ENCODE peak calls at places on chromosomes 13 and 19, in six cellular contexts. L, V, F, H, C and P are unnamed samples.
A peak's percentile ranks its signal among the peaks of the same experiment; 100 is the strongest.

GRCh38 chr19:4181053-4181508 is 1.3 kb downstream of the SIRT6 start:
- DNase-seq in F (peak; percentile 73), H (no peak), L (no peak), C (no peak), V (no peak), P (no peak)

GRCh38 chr19:1591421-1592022 is 1.1 kb downstream of the MBD3 start:
- DNase-seq in C (no peak), F (no peak), L (peak; percentile 57), V (no peak), H (no peak), P (no peak)

GRCh38 chr13:77507931-77508776 is 27.4 kb upstream of the SCEL start:
- DNase-seq in C (no peak), F (no peak), V (no peak), H (peak; percentile 42), L (no peak), P (no peak)

GRCh38 chr13:48178126-48178525 is 54.9 kb upstream of the ITM2B start:
- DNase-seq in F (no peak), C (no peak), H (no peak), L (no peak), V (no peak), P (no peak)

GRCh38 chr19:534088-534487 is 2.5 kb downstream of the CDC34 start:
- DNase-seq in C (no peak), H (no peak), F (no peak), V (no peak), L (no peak), P (no peak)

GRCh38 chr13:25214371-25215252 is 42.5 kb upstream of the AMER2 start:
- DNase-seq in F (no peak), L (no peak), C (no peak), H (no peak), V (no peak), P (no peak)

GRCh38 chr19:17302391-17303166 is 646 bp downstream of the ABHD8 start:
- DNase-seq in F (no peak), H (no peak), L (no peak), V (no peak), C (no peak), P (no peak)

GRCh38 chr19:1017115-1017905 is 3.6 kb downstream of the TMEM259 start:
- DNase-seq in V (no peak), L (no peak), C (no peak), H (no peak), F (peak; percentile 77), P (no peak)

DNA sequence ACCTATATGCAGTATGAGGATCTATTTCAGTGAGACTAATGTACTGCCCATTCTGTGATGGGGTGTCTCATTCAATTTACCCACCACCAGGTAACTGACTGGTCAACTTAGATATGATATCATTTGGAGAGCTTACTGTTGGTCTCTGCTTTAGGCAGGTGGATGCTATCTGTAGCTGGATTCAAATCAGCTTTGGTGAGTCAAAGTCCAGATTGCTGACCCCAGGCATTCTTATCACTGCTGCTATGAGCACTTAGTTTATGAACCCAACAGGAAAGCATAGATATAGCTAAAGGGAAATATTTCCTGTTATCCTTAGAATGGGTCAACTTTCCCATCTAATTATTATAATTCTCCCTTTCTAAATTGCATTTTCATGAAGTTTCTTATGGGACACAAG is 1295.2 kb upstream of the SPRY2 start:
- DNase-seq in L (no peak), H (no peak), V (no peak), C (no peak), F (no peak), P (no peak)
- H3K4me3 ChIP-seq in L (no peak overlapping the region), H (no peak overlapping the region), V (no peak overlapping the region), C (no peak overlapping the region), F (no peak overlapping the region), P (no peak overlapping the region)

GRCh38 chr19:37979547-37980082 is 72.6 kb downstream of the SIPA1L3 start:
- DNase-seq in H (no peak), F (no peak), V (peak; percentile 60), L (peak; percentile 28), C (peak; percentile 69), P (no peak)
- TF ChIP-seq CTCF in H (no peak), F (no peak), V (no peak), L (no peak), C (no peak), P (no peak)

GRCh38 chr19:23287620-23288019 is 37.4 kb upstream of the ZNF724 start:
- DNase-seq in V (no peak), L (no peak), C (no peak), H (no peak), F (no peak), P (no peak)
- TF ChIP-seq SIN3A in V (no peak), L (no peak), C (no peak), H (no peak), F (no peak), P (no peak)

GRCh38 chr19:28012361-28012760 is 1200.6 kb downstream of the UQCRFS1 start:
- DNase-seq in C (no peak), V (no peak), L (peak; percentile 3), F (peak; percentile 22), H (no peak), P (no peak)
- H3K4me3 ChIP-seq in C (no peak overlapping the region), V (no peak overlapping the region), L (no peak overlapping the region), F (no peak overlapping the region), H (no peak overlapping the region), P (no peak overlapping the region)

DNA sequence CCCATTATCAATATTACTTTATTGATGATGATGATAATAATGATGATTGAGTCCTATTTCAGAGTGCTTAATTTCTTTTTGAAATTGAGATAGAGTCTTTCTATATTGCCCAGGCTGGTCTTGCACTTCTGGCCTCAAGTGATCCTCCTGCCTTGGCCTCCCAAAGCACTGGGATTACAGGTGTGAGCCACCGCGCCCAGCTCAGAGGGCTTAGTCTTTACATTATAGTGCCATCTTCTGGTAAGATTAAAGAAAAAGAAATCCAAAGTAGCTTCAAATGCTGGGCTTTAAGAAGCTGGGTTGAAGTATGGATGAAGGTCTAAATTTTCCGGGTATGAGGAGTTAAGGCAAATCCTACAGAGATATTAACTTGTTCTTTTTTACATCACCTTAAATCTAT is 3.4 kb upstream of the ZNF333 start:
- DNase-seq in V (peak; percentile 8), L (no peak), H (peak; percentile 29), C (no peak), F (no peak), P (no peak)
- TF ChIP-seq CTCF in V (peak; percentile 66), L (peak; percentile 57), H (no peak), C (peak; percentile 51), F (peak; percentile 49), P (peak; percentile 64)

GRCh38 chr13:24168392-24168750 is 7.9 kb downstream of the SPATA13 start:
- DNase-seq in L (no peak), H (no peak), F (no peak), C (no peak), V (no peak), P (no peak)

GRCh38 chr13:24168980-24169379 is 8.5 kb downstream of the SPATA13 start:
- DNase-seq in C (no peak), L (no peak), F (no peak), V (no peak), H (no peak), P (no peak)

GRCh38 chr13:24162604-24163003 is 2.1 kb downstream of the SPATA13 start:
- DNase-seq in L (no peak), H (no peak), F (no peak), C (no peak), V (no peak), P (no peak)

GRCh38 chr13:24167666-24168391 is 7.3 kb downstream of the SPATA13 start:
- DNase-seq in H (no peak), C (no peak), V (no peak), F (no peak), L (no peak), P (no peak)

DNA sequence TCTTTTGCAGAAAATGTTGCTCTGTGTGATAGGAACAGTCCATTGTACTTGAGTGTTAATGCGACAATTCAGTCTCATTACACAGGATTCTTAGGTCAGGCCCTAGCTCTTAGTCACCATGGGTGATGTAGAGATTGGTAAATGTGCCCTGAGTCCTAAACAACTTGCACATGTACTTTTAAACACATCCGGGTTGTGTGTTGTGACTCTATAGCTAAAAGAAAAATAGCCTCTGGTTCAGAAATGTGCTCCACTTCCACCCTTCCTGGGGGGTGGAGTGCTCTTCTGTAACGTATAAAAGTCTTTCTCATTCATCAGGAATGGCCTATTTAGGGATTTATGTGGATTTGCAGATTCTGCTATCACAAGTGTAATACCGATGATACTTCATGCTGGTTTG is 5.2 kb downstream of the SPATA13 start:
- DNase-seq in L (no peak), C (no peak), H (no peak), V (no peak), F (no peak), P (no peak)
- TF ChIP-seq SIN3A in L (no peak), C (no peak), H (no peak), V (no peak), F (no peak), P (no peak)

GRCh38 chr13:30676672-30677071 is 58.7 kb upstream of the ALOX5AP start:
- DNase-seq in V (peak; percentile 26), F (no peak), H (no peak), C (no peak), L (no peak), P (no peak)
- H3K4me3 ChIP-seq in V (no peak overlapping the region), F (no peak overlapping the region), H (no peak overlapping the region), C (no peak overlapping the region), L (no peak overlapping the region), P (no peak overlapping the region)

DNA sequence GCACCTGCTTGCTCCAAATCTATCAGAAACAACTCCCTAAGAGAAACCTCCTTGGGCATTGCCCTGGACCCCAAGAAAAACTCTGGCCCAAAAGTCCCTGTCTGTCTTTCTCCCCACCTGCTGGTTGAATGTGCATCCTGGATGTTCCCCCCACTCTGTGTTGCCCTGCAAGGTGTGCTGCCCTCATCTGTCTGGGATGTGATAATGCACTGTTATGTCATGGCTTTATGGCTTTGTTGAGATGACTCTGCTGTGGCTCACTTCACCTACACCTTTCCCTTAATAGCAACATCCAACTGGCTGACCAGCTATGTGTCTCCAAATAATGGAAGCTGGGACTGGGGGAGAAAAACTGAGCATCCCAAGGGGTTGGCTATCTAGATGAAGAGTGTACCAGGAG is 2.6 kb downstream of the ZNF20 start:
- DNase-seq in C (no peak), F (no peak), H (no peak), V (peak; percentile 67), L (no peak), P (no peak)
- TF ChIP-seq CTCF in C (peak; percentile 51), F (peak; percentile 93), H (no peak), V (peak; percentile 86), L (no peak), P (no peak)

DNA sequence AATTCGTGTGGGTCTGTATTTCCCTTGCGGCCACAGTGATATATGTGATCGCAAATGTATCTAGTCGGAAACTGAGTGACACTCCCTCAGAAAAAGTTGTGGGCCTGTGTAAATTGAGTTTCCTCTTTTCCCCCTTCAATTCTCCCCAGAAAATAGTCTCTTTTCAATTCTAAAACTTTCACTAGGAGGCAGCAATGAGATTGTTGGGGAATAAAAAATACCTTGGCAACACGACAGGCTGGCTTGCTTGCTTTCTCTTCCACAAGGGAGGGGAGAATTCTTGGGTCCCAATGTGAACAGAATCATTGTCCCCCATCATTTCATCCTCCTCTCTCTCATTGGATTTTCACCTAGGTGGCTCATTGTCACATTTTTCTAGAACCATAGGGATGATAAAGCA is 3.7 kb upstream of the SOX21 start:
- DNase-seq in V (no peak), C (no peak), L (no peak), H (no peak), F (no peak), P (no peak)
- TF ChIP-seq SIN3A in V (no peak), C (no peak), L (no peak), H (no peak), F (no peak), P (no peak)